ENCODE peak calls at places on chromosomes 5 and 9, in nine cellular contexts. F, W, L, Y, U, N, I, V and H are unnamed samples.

GRCh38 chr5:84688566-84688965 is 303.9 kb upstream of the EDIL3 start:
- DNase-seq in F (no peak), W (no peak), L (no peak), Y (no peak), U (no peak), N (no peak), I (no peak), V (no peak), H (peak)

GRCh38 chr5:137858954-137859353 is 8.7 kb upstream of the MYOT start:
- DNase-seq in F (no peak), W (no peak), L (no peak), Y (no peak), U (no peak), N (no peak), I (no peak), V (no peak), H (no peak)

GRCh38 chr9:2153599-2154217 is 138.6 kb downstream of the SMARCA2 start:
- DNase-seq in F (no peak), W (no peak), L (no peak), Y (no peak), U (no peak), N (no peak), I (no peak), V (no peak), H (no peak)

GRCh38 chr9:16133556-16134227 is 580.8 kb downstream of the CCDC171 start:
- DNase-seq in F (no peak), W (no peak), L (no peak), Y (no peak), U (peak), N (no peak), I (no peak), V (peak), H (peak)

GRCh38 chr9:113935677-113936380 is 59.7 kb downstream of the ZNF618 start:
- DNase-seq in F (no peak), W (no peak), L (no peak), Y (no peak), U (no peak), N (no peak), I (no peak), V (no peak), H (no peak)

GRCh38 chr5:168401226-168401625 is 85.0 kb upstream of the RARS1 start:
- DNase-seq in F (no peak), W (no peak), L (no peak), Y (no peak), U (no peak), N (no peak), I (no peak), V (no peak), H (no peak)

GRCh38 chr5:149740341-149740740 is 10.2 kb downstream of the PPARGC1B start:
- DNase-seq in F (no peak), W (no peak), L (no peak), Y (no peak), U (no peak), N (no peak), I (no peak), V (no peak), H (no peak)

GRCh38 chr5:31944683-31945445 is 229.3 kb downstream of the GOLPH3 start:
- DNase-seq in F (no peak), W (no peak), L (no peak), Y (no peak), U (no peak), N (no peak), I (no peak), V (no peak), H (no peak)

GRCh38 chr9:132875159-132875558 is 2.9 kb downstream of the AK8 start:
- DNase-seq in F (no peak), W (no peak), L (no peak), Y (no peak), U (no peak), N (no peak), I (no peak), V (no peak), H (no peak)

GRCh38 chr5:158414333-158414762 is 555.4 kb upstream of the CLINT1 start:
- DNase-seq in F (no peak), W (no peak), L (no peak), Y (no peak), U (no peak), N (no peak), I (no peak), V (no peak), H (no peak)

GRCh38 chr5:92553326-92553725 is 1027.7 kb downstream of the NR2F1-AS1 start:
- DNase-seq in F (no peak), W (no peak), L (no peak), Y (no peak), U (no peak), N (no peak), I (no peak), V (no peak), H (no peak)

GRCh38 chr9:110626109-110626829 is 42.3 kb upstream of the MUSK start:
- DNase-seq in F (no peak), W (no peak), L (no peak), Y (peak), U (no peak), N (no peak), I (no peak), V (no peak), H (peak)